ENCODE peak calls at places on chromosome 3, in five cellular contexts. C, F, V, Q and U are unnamed samples.

GRCh38 chr3:50539356-50539838 is 28.1 kb downstream of the C3orf18 start:
- DNase-seq in F (no peak), V (no peak), Q (no peak), C (no peak), U (no peak)

GRCh38 chr3:31721709-31722108 is 189.0 kb downstream of the STT3B start:
- DNase-seq in C (no peak), F (no peak), V (no peak), Q (no peak), U (no peak)

GRCh38 chr3:171379281-171379680 is 80.9 kb downstream of the TNIK start:
- DNase-seq in V (peak), C (no peak), F (no peak), Q (no peak), U (no peak)

GRCh38 chr3:72591522-72592421 is 256.5 kb downstream of the SHQ1 start:
- DNase-seq in C (no peak), V (peak), F (no peak), Q (peak), U (no peak)

GRCh38 chr3:185796431-185797107 is 28.3 kb downstream of the IGF2BP2 start:
- DNase-seq in C (no peak), V (peak), Q (peak), F (no peak), U (no peak)

GRCh38 chr3:16205156-16205870 is 30.8 kb downstream of the GALNT15 start:
- DNase-seq in F (no peak), Q (no peak), V (peak), C (no peak), U (no peak)

GRCh38 chr3:46714728-46715506 is 2.8 kb downstream of the PRSS50 start:
- DNase-seq in Q (no peak), V (no peak), C (no peak), F (no peak), U (peak)

GRCh38 chr3:143439785-143440184 is 320.2 kb downstream of the CHST2 start:
- DNase-seq in V (no peak), Q (no peak), F (no peak), C (no peak), U (no peak)

GRCh38 chr3:196694202-196694638 is 17.8 kb downstream of the CEP19 start:
- DNase-seq in Q (no peak), F (no peak), V (no peak), C (no peak), U (no peak)

GRCh38 chr3:7630925-7631324 is 770.0 kb downstream of the GRM7 start:
- DNase-seq in C (no peak), V (no peak), Q (peak), F (no peak), U (no peak)

GRCh38 chr3:156685198-156685597 is 10.8 kb downstream of the TIPARP start:
- DNase-seq in V (peak), F (no peak), C (no peak), Q (no peak), U (no peak)

GRCh38 chr3:159158801-159159200 is 356.9 kb downstream of the MFSD1 start:
- DNase-seq in Q (no peak), V (no peak), C (no peak), F (no peak), U (no peak)

GRCh38 chr3:155019576-155019975 is 60.5 kb upstream of the MME start:
- DNase-seq in F (no peak), C (no peak), V (peak), Q (peak), U (no peak)

GRCh38 chr3:56782215-56782614 is 19.5 kb downstream of the ARHGEF3 start:
- DNase-seq in V (no peak), F (no peak), Q (peak), C (no peak), U (no peak)

GRCh38 chr3:184145120-184145524 is 10.0 kb downstream of the EIF2B5 start:
- DNase-seq in C (peak), F (no peak), Q (peak), V (peak), U (peak)

GRCh38 chr3:127762077-127762786 is 60.1 kb downstream of the MGLL start:
- DNase-seq in V (no peak), Q (no peak), C (no peak), F (no peak), U (peak)

GRCh38 chr3:114872056-114872455 is 275.0 kb downstream of the ZBTB20 start:
- DNase-seq in C (no peak), F (no peak), Q (no peak), V (peak), U (no peak)

GRCh38 chr3:105349988-105350387 is 16.7 kb upstream of the ALCAM start:
- DNase-seq in F (no peak), Q (no peak), V (no peak), C (no peak), U (no peak)

GRCh38 chr3:122169911-122170310 is 13.6 kb upstream of the CASR start:
- DNase-seq in F (no peak), V (peak), Q (no peak), C (no peak), U (no peak)

GRCh38 chr3:57709559-57709958 is 16.7 kb upstream of the DENND6A start:
- DNase-seq in C (no peak), Q (no peak), F (no peak), V (no peak), U (no peak)

GRCh38 chr3:28598165-28598564 is 249.5 kb upstream of the AZI2 start:
- DNase-seq in C (no peak), Q (no peak), V (no peak), F (no peak), U (no peak)

GRCh38 chr3:38655708-38656300 is 6.3 kb upstream of the SCN5A start:
- DNase-seq in Q (no peak), F (no peak), V (no peak), C (no peak), U (no peak)

GRCh38 chr3:5002174-5002870 is 23.1 kb downstream of the BHLHE40 start:
- DNase-seq in F (no peak), Q (no peak), C (no peak), V (no peak), U (peak)

GRCh38 chr3:16943857-16944256 is 59.1 kb downstream of the PLCL2 start:
- DNase-seq in F (no peak), Q (no peak), C (no peak), V (no peak), U (no peak)

GRCh38 chr3:39707314-39707909 is 102.0 kb upstream of the MYRIP start:
- DNase-seq in Q (no peak), V (peak), C (no peak), F (no peak), U (no peak)

GRCh38 chr3:149466192-149466591 is 8.3 kb upstream of the TM4SF4 start:
- DNase-seq in F (no peak), C (no peak), V (peak), Q (no peak), U (no peak)

GRCh38 chr3:4523710-4524422 is 30.7 kb downstream of the ITPR1 start:
- DNase-seq in Q (no peak), C (no peak), V (no peak), F (no peak), U (no peak)

GRCh38 chr3:113211370-113212154 is at the start of gene BOC:
- DNase-seq in V (peak), F (no peak), Q (peak), C (no peak), U (no peak)

GRCh38 chr3:112632596-112632995 is 8.3 kb downstream of the CCDC80 start:
- DNase-seq in Q (no peak), V (no peak), C (no peak), F (no peak), U (no peak)

GRCh38 chr3:46705751-46706572 is 4.8 kb downstream of the TMIE start:
- DNase-seq in F (peak), C (no peak), V (peak), Q (peak), U (no peak)